ENCODE peak calls at places on chromosomes 11 and 22, in six cellular contexts. E, C, H, I, W and B are unnamed samples.
A peak's percentile ranks its signal among the peaks of the same experiment; 100 is the strongest.

GRCh38 chr11:63179446-63180068 is 35.5 kb upstream of the SLC22A24 start:
- DNase-seq in E (peak; percentile 18), C (no peak), H (no peak), I (no peak), W (no peak), B (no peak)

GRCh38 chr22:45883811-45884170 is 93.2 kb downstream of the WNT7B start:
- DNase-seq in E (no peak), C (no peak), H (no peak), I (peak; percentile 25), W (no peak), B (no peak)

GRCh38 chr11:123650901-123651300 is 3.5 kb downstream of the SCN3B start:
- DNase-seq in E (no peak), C (no peak), H (no peak), I (no peak), W (no peak), B (no peak)

GRCh38 chr11:128904872-128905344 is 13.8 kb downstream of the KCNJ5 start:
- DNase-seq in E (peak; percentile 44), C (peak; percentile 55), H (peak; percentile 83), I (no peak), W (peak; percentile 37), B (no peak)

GRCh38 chr11:45801723-45802315 is 3.1 kb upstream of the SLC35C1 start:
- DNase-seq in E (peak; percentile 19), C (peak; percentile 49), H (no peak), I (peak; percentile 34), W (no peak), B (no peak)

GRCh38 chr11:68870470-68870869 is 28.8 kb upstream of the CPT1A start:
- DNase-seq in E (peak; percentile 35), C (no peak), H (peak; percentile 6), I (no peak), W (no peak), B (no peak)

GRCh38 chr22:47146941-47147340 is 384.5 kb downstream of the TBC1D22A start:
- DNase-seq in E (no peak), C (no peak), H (no peak), I (no peak), W (no peak), B (no peak)

GRCh38 chr22:17501679-17502285 is 61.5 kb upstream of the SLC25A18 start:
- DNase-seq in E (peak; percentile 81), C (peak; percentile 9), H (no peak), I (no peak), W (peak; percentile 55), B (no peak)

GRCh38 chr22:44544523-44545433 is 46.7 kb upstream of the RTL6 start:
- DNase-seq in E (no peak), C (no peak), H (no peak), I (no peak), W (no peak), B (no peak)

GRCh38 chr11:20036625-20037335 is 123.5 kb downstream of the DBX1 start:
- DNase-seq in E (no peak), C (no peak), H (no peak), I (no peak), W (no peak), B (no peak)

GRCh38 chr11:42054351-42054750 is 594.9 kb upstream of the LRRC4C start:
- DNase-seq in E (no peak), C (no peak), H (no peak), I (no peak), W (no peak), B (no peak)

GRCh38 chr11:100240051-100240450 is 447.0 kb upstream of the ARHGAP42 start:
- DNase-seq in E (no peak), C (no peak), H (no peak), I (no peak), W (no peak), B (no peak)

GRCh38 chr22:40609216-40609615 is 27.3 kb downstream of the MRTFA start:
- DNase-seq in E (no peak), C (no peak), H (no peak), I (no peak), W (no peak), B (no peak)

GRCh38 chr11:133816146-133816545 is 29.2 kb downstream of the SPATA19 start:
- DNase-seq in E (no peak), C (no peak), H (no peak), I (no peak), W (no peak), B (no peak)

GRCh38 chr11:114522818-114523217 is 36.9 kb downstream of the NXPE1 start:
- DNase-seq in E (no peak), C (no peak), H (no peak), I (no peak), W (no peak), B (no peak)

GRCh38 chr11:29282088-29282487 is 734.7 kb downstream of the KCNA4 start:
- DNase-seq in E (no peak), C (no peak), H (no peak), I (no peak), W (no peak), B (no peak)

GRCh38 chr11:8934735-8935478 is 2.2 kb upstream of the C11orf16 start:
- DNase-seq in E (peak; percentile 38), C (no peak), H (no peak), I (no peak), W (no peak), B (no peak)

DNA sequence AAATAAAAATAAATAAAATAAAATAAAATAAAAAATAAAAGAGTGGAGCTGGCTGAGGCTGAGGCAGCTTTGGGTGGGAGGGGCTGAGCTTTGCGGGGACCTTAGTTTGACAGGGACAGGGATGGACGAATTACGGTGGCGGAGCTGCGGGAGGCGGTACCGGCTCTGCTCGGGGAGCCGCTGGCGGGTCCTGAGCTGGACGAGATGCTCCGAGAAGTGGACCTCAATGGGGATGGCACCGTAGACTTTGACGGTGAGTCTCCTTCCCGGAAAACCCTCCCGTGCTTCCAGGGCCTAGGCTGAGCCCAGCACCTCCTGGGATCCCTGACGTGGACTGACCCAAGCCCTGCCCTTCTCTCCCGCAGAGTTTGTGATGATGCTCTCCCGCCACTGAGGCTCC is 3.1 kb downstream of the CABP4 start:
- DNase-seq in E (no peak), C (no peak), H (no peak), I (peak; percentile 58), W (no peak), B (no peak)
- H3K4me3 ChIP-seq in E (no peak overlapping the region), C (no peak overlapping the region), H (no peak overlapping the region), I (no peak overlapping the region), W (no peak overlapping the region), B (no peak overlapping the region)

DNA sequence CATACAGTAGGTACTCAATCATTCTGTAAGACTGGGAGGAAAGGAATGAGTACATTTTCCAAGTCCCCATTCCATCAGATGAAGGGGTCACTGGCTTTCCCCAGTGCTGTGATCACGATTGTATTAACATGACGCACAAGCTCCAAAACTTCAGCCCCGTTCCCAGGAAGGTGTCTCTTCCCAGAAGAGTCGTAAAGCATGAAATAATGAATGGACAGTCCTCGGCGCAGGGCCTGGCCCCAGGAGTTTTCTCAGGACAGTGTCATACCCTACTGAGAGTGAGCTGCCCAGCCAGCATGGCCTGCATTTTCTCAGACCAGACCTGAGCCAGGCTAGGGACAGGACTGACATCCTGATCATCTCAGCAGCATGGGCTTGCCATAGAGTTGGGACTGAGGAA is 80.7 kb downstream of the PARVA start:
- DNase-seq in E (no peak), C (no peak), H (no peak), I (peak; percentile 88), W (no peak), B (no peak)
- TF ChIP-seq POLR2AphosphoS5 in E (no peak), C (peak; percentile 75), H (no peak), I (peak; percentile 77), W (no peak), B (no peak)

GRCh38 chr11:96167787-96168186 is 175.2 kb downstream of the MAML2 start:
- DNase-seq in E (no peak), C (no peak), H (no peak), I (no peak), W (no peak), B (no peak)
- H3K27ac ChIP-seq in E (no peak overlapping the region), C (no peak overlapping the region), H (peak overlapping the region; percentile 63), I (no peak overlapping the region), W (no peak overlapping the region), B (peak overlapping the region; percentile 89)

GRCh38 chr11:95700471-95700817 is 89.1 kb downstream of the FAM76B start:
- DNase-seq in E (no peak), C (no peak), H (no peak), I (no peak), W (no peak), B (no peak)
- H3K4me3 ChIP-seq in E (no peak overlapping the region), C (no peak overlapping the region), H (no peak overlapping the region), I (no peak overlapping the region), W (no peak overlapping the region), B (no peak overlapping the region)